ENCODE peak calls at places on chromosomes 2 and 18, in eight cellular contexts. G is RPMI7951; J is lung; W is cardiac fibroblast; Z is naive thymus-derived CD8-positive, alpha-beta T cell; N is transverse colon; C is activated CD8-positive, alpha-beta memory T cell treated with anti-CD3 and anti-CD28 coated beads, Interleukin-2, amount 50 U/mL, for 48 hours; V is GF-D8. Y is an unnamed sample.

GRCh38 chr2:119605096-119605495 is 60.8 kb downstream of the CFAP221 start:
- DNase-seq in G (no peak), J (no peak), W (no peak), Z (no peak), N (no peak), C (no peak), V (no peak), Y (no peak)

GRCh38 chr2:58156780-58157179 is 84.3 kb downstream of the FANCL start:
- DNase-seq in G (peak; percentile 32), J (no peak), W (no peak), Z (no peak), N (no peak), C (no peak), V (no peak), Y (no peak)

GRCh38 chr18:63319383-63320040 is at the start of gene BCL2:
- DNase-seq in G (peak; percentile 35), J (peak; percentile 33), W (peak; percentile 42), Z (no peak), N (peak; percentile 45), C (no peak), V (no peak), Y (peak; percentile 76)

GRCh38 chr2:177646791-177647190 is 254.2 kb downstream of the AGPS start:
- DNase-seq in G (no peak), J (no peak), W (no peak), Z (no peak), N (no peak), C (no peak), V (no peak), Y (no peak)

GRCh38 chr2:67895171-67895941 is 167.4 kb downstream of the C1D start:
- DNase-seq in G (peak; percentile 19), J (no peak), W (no peak), Z (no peak), N (no peak), C (no peak), V (no peak), Y (no peak)

GRCh38 chr2:100271210-100271609 is 51.1 kb downstream of the LONRF2 start:
- DNase-seq in G (no peak), J (no peak), W (no peak), Z (no peak), N (no peak), C (no peak), V (no peak), Y (no peak)

GRCh38 chr2:189020179-189020578 is 46.0 kb downstream of the COL3A1 start:
- DNase-seq in G (no peak), J (no peak), W (peak; percentile 18), Z (no peak), N (no peak), C (no peak), V (no peak), Y (no peak)

GRCh38 chr2:216215991-216216390 is 106.8 kb downstream of the XRCC5 start:
- DNase-seq in G (peak; percentile 47), J (no peak), W (peak; percentile 23), Z (no peak), N (no peak), C (no peak), V (no peak), Y (peak; percentile 93)

GRCh38 chr2:57881998-57882884 is 164.4 kb upstream of the VRK2 start:
- DNase-seq in G (peak; percentile 88), J (no peak), W (peak; percentile 2), Z (no peak), N (peak; percentile 15), C (no peak), V (no peak), Y (peak; percentile 15)

GRCh38 chr2:143477724-143478443 is 348.7 kb downstream of the ARHGAP15 start:
- DNase-seq in G (no peak), J (no peak), W (no peak), Z (no peak), N (no peak), C (no peak), V (no peak), Y (no peak)

GRCh38 chr2:40097691-40098376 is 318.8 kb upstream of the THUMPD2 start:
- DNase-seq in G (peak; percentile 58), J (no peak), W (peak; percentile 81), Z (no peak), N (no peak), C (no peak), V (no peak), Y (no peak)

GRCh38 chr2:113240150-113240914 is 38.4 kb downstream of the PAX8 start:
- DNase-seq in G (peak; percentile 98), J (peak; percentile 76), W (peak; percentile 95), Z (no peak), N (peak; percentile 70), C (no peak), V (no peak), Y (peak; percentile 84)

GRCh38 chr2:4995466-4995865 is 696.7 kb upstream of the SOX11 start:
- DNase-seq in G (no peak), J (no peak), W (no peak), Z (no peak), N (no peak), C (no peak), V (no peak), Y (no peak)

GRCh38 chr2:29528891-29529520 is 392.4 kb downstream of the ALK start:
- DNase-seq in G (peak; percentile 84), J (peak; percentile 41), W (peak; percentile 42), Z (no peak), N (peak; percentile 42), C (peak; percentile 64), V (no peak), Y (peak; percentile 10)

GRCh38 chr18:61893304-61893970 is 630 bp upstream of the RNF152 start:
- DNase-seq in G (peak; percentile 47), J (no peak), W (peak; percentile 48), Z (no peak), N (peak; percentile 55), C (peak; percentile 66), V (no peak), Y (peak; percentile 68)

GRCh38 chr18:5891361-5892215 is 3.7 kb downstream of the TMEM200C start:
- DNase-seq in G (no peak), J (no peak), W (no peak), Z (no peak), N (no peak), C (no peak), V (no peak), Y (no peak)

GRCh38 chr2:212912445-212913103 is 238.8 kb downstream of the IKZF2 start:
- DNase-seq in G (peak; percentile 86), J (no peak), W (peak; percentile 88), Z (no peak), N (peak; percentile 77), C (no peak), V (no peak), Y (no peak)

GRCh38 chr2:65605427-65606058 is 173.1 kb upstream of the SPRED2 start:
- DNase-seq in G (no peak), J (no peak), W (no peak), Z (no peak), N (no peak), C (no peak), V (no peak), Y (no peak)

GRCh38 chr18:12726774-12727550 is 24.1 kb downstream of the PSMG2 start:
- DNase-seq in G (peak; percentile 62), J (peak; percentile 56), W (peak; percentile 84), Z (peak; percentile 69), N (peak; percentile 34), C (peak; percentile 73), V (peak; percentile 25), Y (peak; percentile 71)

GRCh38 chr18:36662000-36662399 is 166.8 kb downstream of the TPGS2 start:
- DNase-seq in G (peak; percentile 28), J (no peak), W (peak; percentile 11), Z (no peak), N (peak; percentile 19), C (no peak), V (no peak), Y (peak; percentile 15)

GRCh38 chr2:113185643-113186315 is 12.0 kb downstream of the PSD4 start:
- DNase-seq in G (peak; percentile 53), J (peak; percentile 72), W (peak; percentile 24), Z (no peak), N (no peak), C (no peak), V (no peak), Y (no peak)

GRCh38 chr2:152050345-152050744 is 48.5 kb downstream of the CACNB4 start:
- DNase-seq in G (no peak), J (no peak), W (no peak), Z (no peak), N (no peak), C (no peak), V (no peak), Y (no peak)

GRCh38 chr2:228786932-228787331 is 484.2 kb downstream of the PID1 start:
- DNase-seq in G (no peak), J (no peak), W (no peak), Z (no peak), N (no peak), C (no peak), V (no peak), Y (no peak)

GRCh38 chr2:10260130-10260529 is 42.6 kb upstream of the HPCAL1 start:
- DNase-seq in G (peak; percentile 94), J (no peak), W (no peak), Z (no peak), N (peak; percentile 81), C (no peak), V (no peak), Y (peak; percentile 39)

GRCh38 chr2:120404274-120404673 is 58.3 kb downstream of the INHBB start:
- DNase-seq in G (no peak), J (no peak), W (no peak), Z (no peak), N (no peak), C (no peak), V (no peak), Y (no peak)